ENCODE peak calls at places on chromosome 16, in eight cellular contexts. P, O, Z, Y, U, G, X and R are unnamed samples.

GRCh38 chr16:69179255-69180010 is 7.5 kb upstream of the SNTB2 start:
- DNase-seq in O (no peak), U (peak), Y (peak), G (no peak), X (peak), P (peak), Z (no peak), R (peak)

GRCh38 chr16:15055141-15056053 is 477 bp downstream of the NTAN1 start:
- DNase-seq in P (peak), Z (peak), G (peak), X (no peak), O (no peak), Y (peak), U (no peak), R (peak)

GRCh38 chr16:11497851-11498289 is 88.8 kb downstream of the LITAF start:
- DNase-seq in P (peak), G (no peak), U (peak), Y (peak), X (no peak), O (no peak), Z (peak), R (peak)

GRCh38 chr16:66095676-66096075 is 270.8 kb upstream of the CDH5 start:
- DNase-seq in P (no peak), Y (no peak), U (no peak), O (no peak), X (no peak), G (no peak), Z (no peak), R (no peak)

GRCh38 chr16:25014500-25015147 is 545 bp downstream of the ARHGAP17 start:
- DNase-seq in Z (peak), G (no peak), U (no peak), Y (peak), P (peak), X (peak), O (peak), R (peak)

GRCh38 chr16:87076331-87076949 is 240.8 kb downstream of the C16orf95 start:
- DNase-seq in Z (no peak), U (no peak), X (no peak), P (no peak), G (no peak), Y (no peak), O (no peak), R (no peak)

GRCh38 chr16:30342751-30343490 is 12.2 kb downstream of the CD2BP2 start:
- DNase-seq in P (no peak), X (no peak), Y (no peak), Z (no peak), G (no peak), O (no peak), U (no peak), R (no peak)

GRCh38 chr16:17211797-17212196 is 259.0 kb downstream of the XYLT1 start:
- DNase-seq in X (no peak), Z (peak), Y (peak), P (peak), G (peak), U (no peak), O (no peak), R (no peak)

GRCh38 chr16:22366371-22366770 is 8.0 kb downstream of the CDR2 start:
- DNase-seq in U (no peak), X (no peak), Y (no peak), O (no peak), Z (no peak), P (no peak), G (no peak), R (no peak)

GRCh38 chr16:81442220-81442908 is 2.2 kb upstream of the CMIP start:
- DNase-seq in U (no peak), G (no peak), Z (no peak), P (no peak), X (no peak), Y (no peak), O (no peak), R (no peak)

GRCh38 chr16:80480664-80481063 is 60.1 kb upstream of the DYNLRB2 start:
- DNase-seq in Z (no peak), O (no peak), U (no peak), Y (peak), X (no peak), G (no peak), P (no peak), R (no peak)